ENCODE peak calls at places on chromosomes 6 and 20, in eight cellular contexts. U is K562, H is gastrocnemius medialis, Y is HCT116, R is ovary, Q is spleen, S is heart left ventricle, N is sigmoid colon. P is an unnamed sample. For H3K27me3, the result is how much of the 10 kb centered on the place peaks cover.

GRCh38 chr6:168376811-168377480 is 57.4 kb upstream of the DACT2 start:
- DNase-seq in U (no peak), H (no peak), Y (no peak), R (peak), Q (peak), S (no peak), N (peak), P (no peak)

GRCh38 chr6:169890901-169891300 is 139.5 kb downstream of the ERMARD start:
- DNase-seq in U (no peak), H (no peak), Y (no peak), R (no peak), Q (no peak), S (no peak), N (no peak), P (no peak)

GRCh38 chr6:17959317-17959716 is 28.1 kb downstream of the KIF13A start:
- DNase-seq in U (no peak), H (no peak), Y (no peak), R (no peak), Q (no peak), S (no peak), N (no peak), P (no peak)

GRCh38 chr20:2217857-2218529 is 77.8 kb upstream of the TGM3 start:
- DNase-seq in U (no peak), H (peak), Y (no peak), R (no peak), Q (no peak), S (peak), N (no peak), P (peak)

GRCh38 chr6:25980935-25981334 is 18.3 kb downstream of the TRIM38 start:
- DNase-seq in U (no peak), H (no peak), Y (no peak), R (no peak), Q (no peak), S (no peak), N (no peak), P (no peak)

GRCh38 chr6:137717074-137718073 is 149.7 kb upstream of the TNFAIP3 start:
- DNase-seq in U (no peak), H (no peak), Y (no peak), R (no peak), Q (no peak), S (no peak), N (no peak), P (peak)

GRCh38 chr6:4348462-4349112 is 213.2 kb upstream of the ECI2 start:
- DNase-seq in U (no peak), H (no peak), Y (no peak), R (no peak), Q (no peak), S (no peak), N (peak), P (no peak)

GRCh38 chr20:57679113-57679512 is 30.7 kb downstream of the PMEPA1 start:
- DNase-seq in U (no peak), H (no peak), Y (no peak), R (no peak), Q (no peak), S (no peak), N (no peak), P (no peak)

GRCh38 chr6:168100803-168101095 is 21.7 kb upstream of the FRMD1 start:
- DNase-seq in U (no peak), H (no peak), Y (no peak), R (no peak), Q (peak), S (no peak), N (no peak), P (no peak)

GRCh38 chr20:8509809-8510208 is 377.7 kb downstream of the PLCB1 start:
- DNase-seq in U (no peak), H (no peak), Y (no peak), R (no peak), Q (no peak), S (no peak), N (no peak), P (no peak)

GRCh38 chr6:90168693-90169131 is 127.9 kb downstream of the BACH2 start:
- DNase-seq in U (no peak), H (no peak), Y (no peak), R (no peak), Q (no peak), S (no peak), N (no peak), P (no peak)

GRCh38 chr6:89792881-89793280 is 26.7 kb downstream of the MDN1 start:
- DNase-seq in U (no peak), H (peak), Y (peak), R (no peak), Q (no peak), S (peak), N (no peak), P (no peak)

GRCh38 chr6:21999012-21999528 is 297.8 kb downstream of the PRL start:
- DNase-seq in U (no peak), H (no peak), Y (no peak), R (no peak), Q (no peak), S (peak), N (no peak), P (no peak)

GRCh38 chr6:96939019-96939805 is 14.7 kb downstream of the KLHL32 start:
- DNase-seq in U (no peak), H (no peak), Y (peak), R (no peak), Q (no peak), S (no peak), N (no peak), P (no peak)

GRCh38 chr6:20700375-20700774 is 166.1 kb downstream of the CDKAL1 start:
- DNase-seq in U (no peak), H (no peak), Y (no peak), R (no peak), Q (no peak), S (no peak), N (no peak), P (no peak)

GRCh38 chr6:6654599-6655575 is 66.4 kb downstream of the LY86 start:
- DNase-seq in U (no peak), H (no peak), Y (no peak), R (no peak), Q (no peak), S (peak), N (no peak), P (no peak)

GRCh38 chr20:37295595-37295994 is 6.1 kb downstream of the MANBAL start:
- DNase-seq in U (no peak), H (no peak), Y (no peak), R (no peak), Q (no peak), S (no peak), N (no peak), P (no peak)

GRCh38 chr20:57208198-57208597 is 58.2 kb downstream of the BMP7 start:
- DNase-seq in U (no peak), H (no peak), Y (no peak), R (no peak), Q (no peak), S (no peak), N (no peak), P (no peak)

GRCh38 chr6:137352859-137353258 is 133.7 kb upstream of the IFNGR1 start:
- DNase-seq in U (no peak), H (no peak), Y (no peak), R (no peak), Q (no peak), S (no peak), N (no peak), P (peak)

GRCh38 chr6:10099086-10099499 is 315.8 kb downstream of the TFAP2A start:
- DNase-seq in U (no peak), H (no peak), Y (no peak), R (no peak), Q (no peak), S (no peak), N (no peak), P (no peak)

GRCh38 chr20:62590301-62591121 is 51.8 kb upstream of the SLCO4A1 start:
- DNase-seq in U (no peak), H (no peak), Y (no peak), R (no peak), Q (no peak), S (no peak), N (no peak), P (no peak)

GRCh38 chr6:38310061-38310460 is 329.7 kb downstream of the BTBD9 start:
- DNase-seq in U (no peak), H (peak), Y (no peak), R (no peak), Q (no peak), S (no peak), N (no peak), P (no peak)

GRCh38 chr6:128135325-128135724 is 234.5 kb upstream of the THEMIS start:
- DNase-seq in U (no peak), H (no peak), Y (no peak), R (no peak), Q (no peak), S (no peak), N (no peak), P (no peak)

GRCh38 chr6:97765480-97765879 is 482.5 kb upstream of the MMS22L start:
- DNase-seq in U (no peak), H (no peak), Y (no peak), R (no peak), Q (no peak), S (no peak), N (no peak), P (no peak)

GRCh38 chr20:57573893-57574292 is 13.0 kb downstream of the PCK1 start:
- DNase-seq in U (peak), H (no peak), Y (no peak), R (no peak), Q (peak), S (no peak), N (no peak), P (no peak)

GRCh38 chr20:24779886-24780285 is 169.2 kb upstream of the CST7 start:
- DNase-seq in U (no peak), H (no peak), Y (no peak), R (no peak), Q (peak), S (no peak), N (peak), P (peak)

GRCh38 chr6:156762547-156762946 is 14.6 kb upstream of the ARID1B start:
- DNase-seq in U (no peak), H (no peak), Y (no peak), R (no peak), Q (no peak), S (no peak), N (no peak), P (no peak)

GRCh38 chr20:38201356-38201755 is 36.3 kb upstream of the TGM2 start:
- DNase-seq in U (peak), H (no peak), Y (no peak), R (no peak), Q (peak), S (no peak), N (peak), P (no peak)

GRCh38 chr6:121917834-121918559 is 481.5 kb upstream of the HSF2 start:
- DNase-seq in U (no peak), H (no peak), Y (peak), R (no peak), Q (no peak), S (no peak), N (no peak), P (no peak)

GRCh38 chr6:163490826-163491577 is 76.5 kb downstream of the QKI start:
- DNase-seq in U (no peak), H (peak), Y (no peak), R (peak), Q (peak), S (peak), N (peak), P (no peak)

GRCh38 chr6:54125493-54125892 is 14.2 kb downstream of the MLIP start:
- DNase-seq in U (no peak), H (no peak), Y (no peak), R (no peak), Q (no peak), S (no peak), N (no peak), P (no peak)

GRCh38 chr6:154933181-154933827 is 61.8 kb upstream of the TIAM2 start:
- DNase-seq in U (no peak), H (no peak), Y (no peak), R (no peak), Q (no peak), S (no peak), N (no peak), P (no peak)

GRCh38 chr6:56072856-56073255 is 174.5 kb downstream of the COL21A1 start:
- DNase-seq in U (no peak), H (no peak), Y (no peak), R (no peak), Q (no peak), S (no peak), N (no peak), P (no peak)

GRCh38 chr6:139625998-139626975 is 251.8 kb upstream of the CITED2 start:
- DNase-seq in U (no peak), H (peak), Y (no peak), R (no peak), Q (no peak), S (no peak), N (no peak), P (no peak)

GRCh38 chr20:37980383-37980782 is 52.9 kb downstream of the TTI1 start:
- DNase-seq in U (no peak), H (no peak), Y (no peak), R (no peak), Q (no peak), S (no peak), N (no peak), P (no peak)

GRCh38 chr20:45345104-45345936 is 2.9 kb downstream of the SDC4 start:
- DNase-seq in U (no peak), H (peak), Y (no peak), R (no peak), Q (no peak), S (peak), N (no peak), P (peak)

GRCh38 chr6:84639396-84639795 is 125.0 kb downstream of the TBX18 start:
- DNase-seq in U (no peak), H (no peak), Y (no peak), R (no peak), Q (no peak), S (no peak), N (no peak), P (no peak)

GRCh38 chr6:15739353-15739752 is 76.5 kb upstream of the DTNBP1 start:
- DNase-seq in U (no peak), H (no peak), Y (no peak), R (no peak), Q (no peak), S (no peak), N (no peak), P (no peak)
- H3K27me3 ChIP-seq in U (under half), H (under half), Y (under half), R (under half), Q (under half), S (under half), N (under half), P (under half)

GRCh38 chr6:44254201-44254956 is 2.9 kb downstream of the SLC35B2 start:
- DNase-seq in U (no peak), H (no peak), Y (no peak), R (peak), Q (peak), S (no peak), N (no peak), P (no peak)
- TF ChIP-seq POLR2A in U (peak), H (no peak), Y (no peak), R (no peak), Q (no peak), S (no peak), N (no peak), P (no peak)

GRCh38 chr20:51412991-51413471 is 129.5 kb downstream of the NFATC2 start:
- DNase-seq in U (no peak), H (peak), Y (no peak), R (no peak), Q (no peak), S (no peak), N (no peak), P (no peak)
- H3K27me3 ChIP-seq in U (under half), H (under half), Y (under half), R (under half), Q (under half), S (under half), N (under half), P (under half)

DNA sequence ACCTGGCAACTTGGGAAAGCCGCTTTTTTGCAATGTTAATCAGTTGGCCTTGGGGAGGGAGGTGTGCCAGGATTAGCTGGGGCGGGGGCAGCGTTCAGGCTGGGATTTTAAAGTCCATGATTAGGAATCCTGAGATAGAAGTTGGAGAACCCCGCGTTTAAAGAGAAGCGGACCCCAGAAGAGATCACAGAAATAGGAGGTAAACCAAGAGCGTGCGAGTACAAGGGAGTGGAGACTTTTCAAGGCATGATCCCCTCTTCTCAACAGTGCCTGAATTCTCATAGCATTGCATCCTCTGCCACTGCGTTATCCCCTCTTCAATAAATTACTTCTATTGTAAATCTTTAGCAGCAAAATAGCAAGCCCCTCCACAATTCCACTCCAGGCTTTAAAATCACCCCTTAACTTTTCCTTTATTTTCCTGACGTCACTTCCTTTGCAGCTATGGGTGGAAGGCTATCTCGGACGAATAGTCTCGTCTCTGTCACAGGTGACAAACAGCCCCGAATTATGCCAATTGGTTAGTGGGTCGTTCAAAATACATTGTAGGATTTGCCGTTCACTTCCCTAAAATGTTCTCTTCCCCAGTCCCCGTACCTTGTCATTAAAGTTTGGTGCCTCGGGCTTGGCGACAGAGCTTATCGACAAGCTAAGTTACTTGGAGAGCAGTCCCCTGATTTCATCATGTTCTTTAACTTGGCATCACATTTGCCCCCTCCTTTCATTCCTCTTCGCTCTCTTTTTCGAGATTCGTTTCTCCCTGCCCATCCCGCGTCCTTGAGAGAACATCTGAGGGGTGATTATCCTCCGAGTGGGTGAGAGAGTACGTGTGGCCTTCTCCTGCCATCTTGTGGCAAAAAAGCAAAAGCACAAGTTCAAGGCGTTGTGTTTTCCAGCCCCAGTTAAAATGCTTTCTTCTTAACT is 17.1 kb downstream of the OR2B2 start:
- DNase-seq in U (peak), H (peak), Y (peak), R (peak), Q (no peak), S (peak), N (peak), P (peak)
- TF ChIP-seq POLR2A in U (peak), H (no peak), Y (peak), R (peak), Q (no peak), S (no peak), N (no peak), P (no peak)

GRCh38 chr6:108156938-108157233 is 8.9 kb upstream of the NR2E1 start:
- DNase-seq in U (no peak), H (no peak), Y (no peak), R (no peak), Q (no peak), S (no peak), N (no peak), P (no peak)
- H3K27me3 ChIP-seq in U (under half), H (half or more), Y (under half), R (under half), Q (half or more), S (under half), N (half or more), P (half or more)

GRCh38 chr6:130613176-130613575 is 214.0 kb upstream of the SMLR1 start:
- DNase-seq in U (no peak), H (no peak), Y (no peak), R (no peak), Q (no peak), S (no peak), N (no peak), P (no peak)
- TF ChIP-seq POLR2A in U (no peak), H (no peak), Y (no peak), R (no peak), Q (no peak), S (no peak), N (no peak), P (no peak)

GRCh38 chr6:157838718-157839430 is 15.8 kb downstream of the SNX9 start:
- DNase-seq in U (no peak), H (no peak), Y (no peak), R (no peak), Q (no peak), S (no peak), N (no peak), P (no peak)
- H3K27me3 ChIP-seq in U (under half), H (under half), Y (under half), R (under half), Q (under half), S (under half), N (under half), P (under half)

GRCh38 chr6:52547647-52548352 is 29.1 kb downstream of the TRAM2 start:
- DNase-seq in U (peak), H (no peak), Y (no peak), R (no peak), Q (no peak), S (no peak), N (no peak), P (peak)

GRCh38 chr6:52545844-52546119 is 31.1 kb downstream of the TRAM2 start:
- DNase-seq in U (no peak), H (no peak), Y (no peak), R (no peak), Q (no peak), S (no peak), N (no peak), P (no peak)

GRCh38 chr6:52545050-52545843 is 31.6 kb downstream of the TRAM2 start:
- DNase-seq in U (no peak), H (no peak), Y (no peak), R (peak), Q (no peak), S (no peak), N (no peak), P (no peak)

GRCh38 chr6:52546678-52547077 is 30.2 kb downstream of the TRAM2 start:
- DNase-seq in U (no peak), H (no peak), Y (no peak), R (no peak), Q (no peak), S (no peak), N (no peak), P (no peak)

GRCh38 chr6:52546192-52546591 is 30.7 kb downstream of the TRAM2 start:
- DNase-seq in U (no peak), H (no peak), Y (no peak), R (no peak), Q (no peak), S (no peak), N (no peak), P (no peak)
- TF ChIP-seq POLR2A in U (no peak), H (no peak), Y (no peak), R (no peak), Q (no peak), S (no peak), N (no peak), P (no peak)